ENCODE peak calls at places on chromosomes 2 and 18, in nine cellular contexts. V, P, Y, U, O, E, S, Q and B are unnamed samples.

GRCh38 chr2:53826587-53827397 is 33.0 kb downstream of the GPR75 start:
- DNase-seq in V (no peak), E (no peak), O (no peak), U (peak; percentile 67), Q (peak; percentile 81), P (no peak), S (no peak), Y (no peak), B (no peak)

GRCh38 chr2:82307510-82307909 is 2003.0 kb upstream of the LRRTM1 start:
- DNase-seq in Y (no peak), U (no peak), Q (no peak), V (no peak), P (no peak), S (no peak), E (no peak), O (no peak), B (no peak)

GRCh38 chr2:18593496-18593895 is 4.1 kb upstream of the NT5C1B start:
- DNase-seq in P (no peak), O (no peak), U (no peak), V (no peak), Y (no peak), Q (no peak), E (no peak), S (no peak), B (no peak)

GRCh38 chr2:120940726-120941256 is 205.1 kb downstream of the GLI2 start:
- DNase-seq in Y (no peak), Q (no peak), E (no peak), O (no peak), S (no peak), V (no peak), U (no peak), P (no peak), B (no peak)

GRCh38 chr2:134433469-134433868 is 179.6 kb downstream of the MGAT5 start:
- DNase-seq in O (no peak), U (no peak), S (no peak), P (no peak), Q (no peak), E (no peak), V (no peak), Y (no peak), B (no peak)

GRCh38 chr2:159449504-159450124 is 163.1 kb upstream of the WDSUB1 start:
- DNase-seq in V (no peak), E (no peak), Q (no peak), P (no peak), S (no peak), U (no peak), O (no peak), Y (no peak), B (no peak)

GRCh38 chr18:21452808-21453511 is 147.5 kb downstream of the ESCO1 start:
- DNase-seq in P (no peak), V (no peak), Y (no peak), S (no peak), U (no peak), E (no peak), O (no peak), Q (no peak), B (no peak)

GRCh38 chr18:54787616-54788015 is 40.7 kb upstream of the RAB27B start:
- DNase-seq in U (no peak), V (no peak), Y (no peak), Q (no peak), P (no peak), O (no peak), S (no peak), E (no peak), B (no peak)

GRCh38 chr2:144801766-144802165 is 281.8 kb upstream of the ZEB2 start:
- DNase-seq in P (no peak), S (no peak), U (no peak), E (no peak), V (no peak), O (no peak), Y (peak; percentile 57), Q (peak; percentile 36), B (no peak)

GRCh38 chr2:2825062-2825461 is 494.0 kb upstream of the MYT1L start:
- DNase-seq in E (no peak), P (peak; percentile 57), V (no peak), Y (no peak), O (no peak), Q (no peak), U (no peak), S (no peak), B (no peak)

GRCh38 chr18:10504723-10505122 is 21.1 kb upstream of the NAPG start:
- DNase-seq in Y (no peak), U (no peak), P (no peak), Q (no peak), S (no peak), O (no peak), V (no peak), E (no peak), B (no peak)

GRCh38 chr2:36277146-36277808 is 78.3 kb upstream of the CRIM1 start:
- DNase-seq in U (no peak), Y (peak; percentile 90), O (peak; percentile 12), V (peak; percentile 28), Q (peak; percentile 96), P (no peak), E (no peak), S (no peak), B (no peak)

GRCh38 chr2:6184532-6185302 is 492.5 kb downstream of the SOX11 start:
- DNase-seq in V (no peak), E (no peak), Y (no peak), O (no peak), U (no peak), P (no peak), S (no peak), Q (no peak), B (no peak)

GRCh38 chr2:234193977-234194563 is 143.6 kb downstream of the SPP2 start:
- DNase-seq in P (no peak), S (no peak), Y (no peak), E (no peak), Q (no peak), U (no peak), V (no peak), O (no peak), B (no peak)

GRCh38 chr18:54671291-54671881 is 80.3 kb downstream of the DYNAP start:
- DNase-seq in Q (peak; percentile 11), Y (peak; percentile 70), S (no peak), E (no peak), U (no peak), O (peak; percentile 24), P (no peak), V (no peak), B (no peak)

GRCh38 chr2:172038604-172039003 is 38.9 kb downstream of the METAP1D start:
- DNase-seq in S (no peak), U (no peak), P (no peak), E (no peak), V (no peak), Y (peak; percentile 95), Q (peak; percentile 88), O (no peak), B (no peak)

GRCh38 chr18:23626451-23627279 is 36.0 kb downstream of the ANKRD29 start:
- DNase-seq in Q (peak; percentile 48), E (no peak), U (no peak), V (peak; percentile 48), S (no peak), O (no peak), P (no peak), Y (peak; percentile 93), B (no peak)

GRCh38 chr2:195594248-195594647 is 62.8 kb upstream of the SLC39A10 start:
- DNase-seq in S (no peak), U (no peak), Q (no peak), P (no peak), Y (no peak), E (no peak), O (no peak), V (no peak), B (no peak)

GRCh38 chr18:50622865-50623393 is 63.0 kb downstream of the MAPK4 start:
- DNase-seq in Q (no peak), O (no peak), U (no peak), Y (no peak), S (no peak), P (no peak), E (no peak), V (no peak), B (no peak)

GRCh38 chr2:112614201-112614840 is 29.9 kb downstream of the CHCHD5 start:
- DNase-seq in Y (no peak), P (peak; percentile 45), O (no peak), Q (no peak), V (no peak), U (no peak), E (no peak), S (no peak), B (peak; percentile 36)

GRCh38 chr2:179467111-179467510 is 202.5 kb upstream of the SESTD1 start:
- DNase-seq in P (no peak), V (no peak), O (no peak), Q (peak; percentile 65), S (no peak), U (no peak), Y (peak; percentile 77), E (no peak), B (no peak)
- H3K36me3 ChIP-seq in P (no peaks in the 10 kb centered on the region), V (no peaks in the 10 kb centered on the region), O (no peaks in the 10 kb centered on the region), Q (no peaks in the 10 kb centered on the region), S (no peaks in the 10 kb centered on the region), U (no peaks in the 10 kb centered on the region), Y (peaks cover 4% of the 10 kb centered on the region), E (no peaks in the 10 kb centered on the region), B (no peaks in the 10 kb centered on the region)

GRCh38 chr2:240527153-240527750 is 30.5 kb downstream of the ANKMY1 start:
- DNase-seq in S (no peak), Q (no peak), U (no peak), O (no peak), P (no peak), V (no peak), E (no peak), Y (no peak), B (no peak)
- H3K36me3 ChIP-seq in S (peaks cover 24% of the 10 kb centered on the region), Q (no peaks in the 10 kb centered on the region), U (peaks cover 96% of the 10 kb centered on the region), O (peaks cover 44% of the 10 kb centered on the region), P (peaks cover 43% of the 10 kb centered on the region), V (no peaks in the 10 kb centered on the region), E (peaks cover 60% of the 10 kb centered on the region), Y (peaks cover 56% of the 10 kb centered on the region), B (no peaks in the 10 kb centered on the region)

DNA sequence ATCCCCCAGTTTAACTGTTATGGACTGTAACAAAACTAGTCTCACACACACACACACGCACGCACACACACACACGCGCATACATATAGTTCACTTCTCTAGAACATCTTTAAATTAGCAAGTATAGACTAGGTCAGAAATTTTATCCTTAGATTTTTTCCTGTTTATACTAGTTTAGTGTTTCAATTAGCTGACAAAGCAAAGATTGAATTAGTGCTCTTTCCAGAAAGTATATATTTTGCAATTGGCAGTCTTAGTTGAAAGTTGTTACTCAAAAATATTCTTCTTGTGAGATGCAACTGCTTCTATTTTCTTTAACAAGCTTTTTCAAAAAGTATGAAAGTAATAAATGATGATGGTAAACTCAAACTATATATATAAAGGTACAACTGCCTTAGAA is 22.5 kb downstream of the PLEKHA3 start:
- DNase-seq in U (no peak), Q (no peak), Y (no peak), E (no peak), V (no peak), P (no peak), S (no peak), O (no peak), B (no peak)
- H3K36me3 ChIP-seq in U (peaks cover 72% of the 10 kb centered on the region), Q (peaks cover 17% of the 10 kb centered on the region), Y (peaks cover 48% of the 10 kb centered on the region), E (peaks cover 54% of the 10 kb centered on the region), V (peaks cover 38% of the 10 kb centered on the region), P (peaks cover 44% of the 10 kb centered on the region), S (peaks cover 5% of the 10 kb centered on the region), O (peaks cover 25% of the 10 kb centered on the region), B (peaks cover 58% of the 10 kb centered on the region)

DNA sequence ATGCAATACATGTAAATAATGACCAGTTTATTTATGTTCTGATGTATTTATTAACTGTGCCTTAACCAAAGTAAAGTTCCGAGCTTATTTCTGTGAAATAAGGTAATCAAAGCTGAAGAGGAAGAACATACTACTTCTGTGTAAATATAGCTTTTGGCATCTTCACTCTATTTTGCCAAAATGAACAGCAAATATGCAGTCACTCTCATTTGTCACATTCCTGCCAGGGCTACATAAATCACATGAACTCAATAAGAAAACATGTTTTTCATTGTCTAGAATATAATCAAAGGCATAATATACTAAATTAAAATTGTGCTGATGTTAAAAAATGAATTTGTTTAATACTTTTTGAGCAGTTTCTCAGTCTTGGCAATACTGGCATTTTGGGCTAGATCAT is 41.8 kb downstream of the CWC22 start:
- DNase-seq in Q (no peak), S (no peak), Y (no peak), E (no peak), V (no peak), O (no peak), U (no peak), P (no peak), B (no peak)
- H3K36me3 ChIP-seq in Q (peaks cover 20% of the 10 kb centered on the region), S (no peaks in the 10 kb centered on the region), Y (peaks cover 43% of the 10 kb centered on the region), E (peaks cover 29% of the 10 kb centered on the region), V (peaks cover 35% of the 10 kb centered on the region), O (peaks cover 13% of the 10 kb centered on the region), U (peaks cover 61% of the 10 kb centered on the region), P (peaks cover 43% of the 10 kb centered on the region), B (peaks cover 44% of the 10 kb centered on the region)